ENCODE peak calls at places on chromosomes 12 and 14, in ten cellular contexts. J is suprapubic skin; D is left ventricle myocardium inferior; Q is Caco-2; L is CD8-positive, alpha-beta T cell; O is AG09309; E is fibroblast of the aortic adventitia; K is omental fat pad; G is Panc1; X is testis. R is an unnamed sample.

GRCh38 chr12:77724367-77724957 is 106.2 kb upstream of the NAV3 start:
- DNase-seq in J (no peak), D (no peak), Q (no peak), L (no peak), O (peak), E (peak), K (no peak), G (peak), X (no peak), R (no peak)

GRCh38 chr14:54653764-54654469 is 87.0 kb downstream of the SAMD4A start:
- DNase-seq in J (no peak), D (peak), Q (peak), L (no peak), O (no peak), E (peak), K (no peak), G (no peak), X (no peak), R (no peak)

GRCh38 chr14:90570463-90570860 is 173.6 kb downstream of the CALM1 start:
- DNase-seq in J (no peak), D (no peak), Q (no peak), L (no peak), O (no peak), E (no peak), K (no peak), G (no peak), X (no peak), R (peak)

GRCh38 chr14:74586681-74587362 is 25.2 kb downstream of the LTBP2 start:
- DNase-seq in J (no peak), D (no peak), Q (no peak), L (no peak), O (no peak), E (no peak), K (no peak), G (no peak), X (no peak), R (peak)

GRCh38 chr14:56846970-56847928 is 37.0 kb upstream of the OTX2 start:
- DNase-seq in J (no peak), D (no peak), Q (no peak), L (no peak), O (no peak), E (no peak), K (no peak), G (no peak), X (no peak), R (no peak)

GRCh38 chr12:114955414-114956014 is 271.5 kb upstream of the TBX3 start:
- DNase-seq in J (no peak), D (no peak), Q (no peak), L (no peak), O (no peak), E (peak), K (no peak), G (no peak), X (no peak), R (no peak)

GRCh38 chr12:86712425-86712843 is 456.2 kb upstream of the MGAT4C start:
- DNase-seq in J (no peak), D (no peak), Q (no peak), L (no peak), O (peak), E (peak), K (no peak), G (peak), X (no peak), R (no peak)

GRCh38 chr12:69154585-69155363 is 84.6 kb upstream of the CPSF6 start:
- DNase-seq in J (peak), D (peak), Q (peak), L (peak), O (peak), E (peak), K (peak), G (peak), X (peak), R (no peak)

GRCh38 chr14:66359500-66359899 is 126.7 kb upstream of the CCDC196 start:
- DNase-seq in J (no peak), D (no peak), Q (no peak), L (no peak), O (no peak), E (peak), K (no peak), G (no peak), X (no peak), R (no peak)

GRCh38 chr12:7937867-7938506 is 2.0 kb upstream of the SLC2A3 start:
- DNase-seq in J (no peak), D (no peak), Q (no peak), L (no peak), O (no peak), E (no peak), K (no peak), G (no peak), X (no peak), R (no peak)

GRCh38 chr12:21941522-21942376 is 523 bp upstream of the ABCC9 start:
- DNase-seq in J (peak), D (peak), Q (peak), L (no peak), O (no peak), E (peak), K (no peak), G (no peak), X (peak), R (no peak)

GRCh38 chr14:63701614-63702291 is 26.1 kb downstream of the SGPP1 start:
- DNase-seq in J (no peak), D (no peak), Q (no peak), L (no peak), O (no peak), E (no peak), K (no peak), G (no peak), X (no peak), R (no peak)

GRCh38 chr12:17489452-17489851 is 600.5 kb downstream of the RERGL start:
- DNase-seq in J (no peak), D (no peak), Q (no peak), L (no peak), O (no peak), E (no peak), K (no peak), G (no peak), X (no peak), R (no peak)
- TF ChIP-seq CTCF in J (no peak), D (no peak), Q (no peak), L (no peak), O (no peak), E (no peak), K (no peak), G (no peak), X (no peak), R (no peak)

GRCh38 chr14:106211489-106211888 is 685.1 kb downstream of the TMEM121 start:
- DNase-seq in J (no peak), D (no peak), Q (no peak), L (no peak), O (no peak), E (no peak), K (no peak), G (no peak), X (no peak), R (no peak)

GRCh38 chr14:106209745-106210144 is 683.4 kb downstream of the TMEM121 start:
- DNase-seq in J (no peak), D (no peak), Q (no peak), L (peak), O (no peak), E (no peak), K (no peak), G (no peak), X (no peak), R (no peak)

GRCh38 chr14:106207316-106207715 is 680.9 kb downstream of the TMEM121 start:
- DNase-seq in J (no peak), D (no peak), Q (peak), L (no peak), O (no peak), E (no peak), K (no peak), G (no peak), X (no peak), R (no peak)

GRCh38 chr14:106208794-106209193 is 682.4 kb downstream of the TMEM121 start:
- DNase-seq in J (no peak), D (no peak), Q (no peak), L (no peak), O (no peak), E (no peak), K (no peak), G (no peak), X (no peak), R (no peak)

DNA sequence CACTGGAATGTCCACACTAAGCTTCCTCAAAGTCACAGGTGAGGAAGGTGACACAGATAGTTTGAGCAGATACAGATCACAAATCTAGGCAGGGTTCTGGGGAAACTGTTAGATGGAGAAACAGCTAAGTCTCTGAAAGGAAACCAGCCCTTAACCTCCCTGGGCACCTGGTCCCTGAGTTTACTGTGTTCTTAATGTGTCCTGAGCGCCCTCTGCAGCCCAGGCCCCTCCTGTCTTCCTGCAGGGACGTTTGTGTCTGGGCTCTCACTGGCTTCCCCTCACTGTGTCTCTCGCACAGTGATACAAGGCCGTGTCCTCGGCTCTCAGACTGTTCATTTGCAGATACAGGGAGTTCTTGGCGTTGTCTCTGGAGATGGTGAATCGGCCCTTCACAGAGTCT is 684.3 kb downstream of the TMEM121 start:
- DNase-seq in J (no peak), D (no peak), Q (peak), L (peak), O (no peak), E (no peak), K (no peak), G (no peak), X (peak), R (no peak)
- TF ChIP-seq CTCF in J (no peak), D (no peak), Q (peak), L (no peak), O (no peak), E (no peak), K (no peak), G (peak), X (no peak), R (no peak)

GRCh38 chr14:80924365-80925103 is 17.0 kb downstream of the CEP128 start:
- DNase-seq in J (no peak), D (no peak), Q (no peak), L (no peak), O (no peak), E (no peak), K (no peak), G (no peak), X (no peak), R (no peak)

GRCh38 chr14:80930095-80930494 is 11.4 kb downstream of the CEP128 start:
- DNase-seq in J (no peak), D (no peak), Q (no peak), L (no peak), O (no peak), E (no peak), K (no peak), G (no peak), X (no peak), R (no peak)

GRCh38 chr14:80926706-80927384 is 14.7 kb downstream of the CEP128 start:
- DNase-seq in J (no peak), D (no peak), Q (no peak), L (no peak), O (peak), E (peak), K (no peak), G (no peak), X (no peak), R (no peak)

GRCh38 chr14:80930836-80931389 is 10.6 kb downstream of the CEP128 start:
- DNase-seq in J (no peak), D (no peak), Q (no peak), L (peak), O (peak), E (peak), K (no peak), G (no peak), X (no peak), R (no peak)

GRCh38 chr14:80927385-80927989 is 14.1 kb downstream of the CEP128 start:
- DNase-seq in J (no peak), D (no peak), Q (no peak), L (no peak), O (no peak), E (no peak), K (no peak), G (no peak), X (no peak), R (no peak)
- TF ChIP-seq CTCF in J (no peak), D (no peak), Q (no peak), L (no peak), O (peak), E (no peak), K (no peak), G (peak), X (no peak), R (peak)

GRCh38 chr14:77616454-77617229 is at the start of gene SPTLC2:
- DNase-seq in J (peak), D (peak), Q (peak), L (peak), O (peak), E (peak), K (peak), G (peak), X (peak), R (peak)
- TF ChIP-seq CTCF in J (no peak), D (peak), Q (peak), L (no peak), O (no peak), E (no peak), K (no peak), G (peak), X (no peak), R (no peak)

GRCh38 chr14:67674480-67675218 is at the start of gene VTI1B:
- DNase-seq in J (peak), D (peak), Q (peak), L (peak), O (no peak), E (peak), K (no peak), G (no peak), X (peak), R (peak)
- TF ChIP-seq CTCF in J (no peak), D (peak), Q (no peak), L (no peak), O (peak), E (peak), K (no peak), G (peak), X (no peak), R (peak)

GRCh38 chr12:127457726-127458125 is 809.2 kb upstream of the TMEM132C start:
- DNase-seq in J (no peak), D (no peak), Q (no peak), L (no peak), O (no peak), E (no peak), K (no peak), G (no peak), X (no peak), R (no peak)

GRCh38 chr12:127459687-127460086 is 807.3 kb upstream of the TMEM132C start:
- DNase-seq in J (no peak), D (no peak), Q (no peak), L (no peak), O (no peak), E (no peak), K (no peak), G (no peak), X (peak), R (no peak)

GRCh38 chr12:127459166-127459565 is 807.8 kb upstream of the TMEM132C start:
- DNase-seq in J (no peak), D (no peak), Q (no peak), L (no peak), O (no peak), E (no peak), K (no peak), G (no peak), X (no peak), R (no peak)

GRCh38 chr12:127450822-127451221 is 816.1 kb upstream of the TMEM132C start:
- DNase-seq in J (no peak), D (no peak), Q (no peak), L (no peak), O (no peak), E (no peak), K (no peak), G (no peak), X (no peak), R (no peak)

GRCh38 chr12:127455347-127456265 is 811.4 kb upstream of the TMEM132C start:
- DNase-seq in J (no peak), D (no peak), Q (no peak), L (peak), O (no peak), E (no peak), K (no peak), G (no peak), X (peak), R (no peak)
- TF ChIP-seq CTCF in J (no peak), D (no peak), Q (no peak), L (no peak), O (peak), E (no peak), K (no peak), G (no peak), X (no peak), R (peak)

GRCh38 chr12:93833946-93834345 is 156.8 kb downstream of the CRADD start:
- DNase-seq in J (no peak), D (no peak), Q (no peak), L (no peak), O (no peak), E (no peak), K (no peak), G (no peak), X (no peak), R (no peak)

GRCh38 chr12:93836616-93837260 is 159.6 kb downstream of the CRADD start:
- DNase-seq in J (no peak), D (no peak), Q (no peak), L (no peak), O (no peak), E (no peak), K (no peak), G (no peak), X (no peak), R (no peak)

GRCh38 chr12:93841671-93842070 is 164.5 kb downstream of the CRADD start:
- DNase-seq in J (no peak), D (no peak), Q (no peak), L (no peak), O (no peak), E (no peak), K (no peak), G (no peak), X (no peak), R (no peak)

GRCh38 chr12:93838180-93838579 is 161.0 kb downstream of the CRADD start:
- DNase-seq in J (no peak), D (no peak), Q (no peak), L (no peak), O (no peak), E (no peak), K (no peak), G (no peak), X (no peak), R (no peak)

DNA sequence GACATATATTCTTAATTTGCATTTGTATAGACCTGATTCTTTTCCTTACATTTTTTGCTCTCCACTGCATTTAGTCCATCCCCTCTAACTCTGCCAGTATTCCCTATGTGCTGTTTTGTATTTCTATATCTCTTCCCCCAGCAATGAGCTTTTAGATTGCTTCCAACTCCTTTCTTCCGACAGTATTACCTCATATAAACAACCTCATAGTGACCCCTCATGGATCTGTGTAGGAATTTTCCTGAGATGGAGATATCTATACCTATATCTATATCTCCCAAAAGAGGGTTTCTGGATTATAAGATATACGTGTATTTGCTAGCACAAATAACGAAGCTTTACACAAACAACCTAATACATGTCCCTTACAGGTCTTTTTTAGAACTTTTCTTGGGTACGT is 161.9 kb downstream of the CRADD start:
- DNase-seq in J (no peak), D (no peak), Q (no peak), L (no peak), O (no peak), E (no peak), K (no peak), G (no peak), X (no peak), R (no peak)
- TF ChIP-seq CTCF in J (no peak), D (no peak), Q (no peak), L (no peak), O (no peak), E (no peak), K (no peak), G (no peak), X (no peak), R (peak)

R was measured in chondrocyte.